ENCODE peak calls at places on chromosome 7, in eight cellular contexts. One of them, this sample, is unnamed.

GRCh38 chr7:48041665-48041995 is 6.3 kb downstream of the C7orf57 start:
- DNase-seq in lower lobe of right lung: no peak
- DNase-seq in spleen: no peak
- DNase-seq in HCT116: no peak
- DNase-seq in lung: no peak
- DNase-seq in stimulated activated CD4-positive, alpha-beta T cell treated with anti-CD3 and anti-CD28 coated beads, Interleukin-12 subunit alpha, Interleukin-12 subunit beta, amount 100 ng/mL, for 4 hours: no peak
- DNase-seq in NCI-H345: no peak
- DNase-seq in left cardiac atrium: no peak
- DNase-seq in this sample: no peak

GRCh38 chr7:1922870-1923236 is 252.8 kb downstream of the ELFN1 start:
- DNase-seq in left cardiac atrium: no peak
- DNase-seq in stimulated activated CD4-positive, alpha-beta T cell treated with anti-CD3 and anti-CD28 coated beads, Interleukin-12 subunit alpha, Interleukin-12 subunit beta, amount 100 ng/mL, for 4 hours: no peak
- DNase-seq in NCI-H345: no peak
- DNase-seq in lung: no peak
- DNase-seq in HCT116: no peak
- DNase-seq in lower lobe of right lung: no peak
- DNase-seq in spleen: no peak
- DNase-seq in this sample: no peak

GRCh38 chr7:143279186-143280098 is 5.3 kb upstream of the TMEM139 start:
- DNase-seq in NCI-H345: no peak
- DNase-seq in lower lobe of right lung: no peak
- DNase-seq in stimulated activated CD4-positive, alpha-beta T cell treated with anti-CD3 and anti-CD28 coated beads, Interleukin-12 subunit alpha, Interleukin-12 subunit beta, amount 100 ng/mL, for 4 hours: no peak
- DNase-seq in HCT116: no peak
- DNase-seq in spleen: no peak
- DNase-seq in left cardiac atrium: no peak
- DNase-seq in lung: peak
- DNase-seq in this sample: no peak

GRCh38 chr7:42082144-42082543 is 154.9 kb downstream of the GLI3 start:
- DNase-seq in HCT116: no peak
- DNase-seq in lower lobe of right lung: no peak
- DNase-seq in lung: no peak
- DNase-seq in NCI-H345: no peak
- DNase-seq in stimulated activated CD4-positive, alpha-beta T cell treated with anti-CD3 and anti-CD28 coated beads, Interleukin-12 subunit alpha, Interleukin-12 subunit beta, amount 100 ng/mL, for 4 hours: no peak
- DNase-seq in left cardiac atrium: no peak
- DNase-seq in spleen: no peak
- DNase-seq in this sample: no peak

GRCh38 chr7:50488379-50488778 is 38.2 kb upstream of the FIGNL1 start:
- DNase-seq in NCI-H345: no peak
- DNase-seq in stimulated activated CD4-positive, alpha-beta T cell treated with anti-CD3 and anti-CD28 coated beads, Interleukin-12 subunit alpha, Interleukin-12 subunit beta, amount 100 ng/mL, for 4 hours: no peak
- DNase-seq in HCT116: no peak
- DNase-seq in lung: no peak
- DNase-seq in spleen: no peak
- DNase-seq in left cardiac atrium: no peak
- DNase-seq in lower lobe of right lung: no peak
- DNase-seq in this sample: no peak

GRCh38 chr7:142880886-142881505 is 4.5 kb downstream of the TRPV6 start:
- DNase-seq in HCT116: peak
- DNase-seq in stimulated activated CD4-positive, alpha-beta T cell treated with anti-CD3 and anti-CD28 coated beads, Interleukin-12 subunit alpha, Interleukin-12 subunit beta, amount 100 ng/mL, for 4 hours: peak
- DNase-seq in NCI-H345: peak
- DNase-seq in lower lobe of right lung: no peak
- DNase-seq in left cardiac atrium: no peak
- DNase-seq in lung: no peak
- DNase-seq in spleen: no peak
- DNase-seq in this sample: no peak

GRCh38 chr7:157302314-157302711 is 34.5 kb upstream of the DNAJB6 start:
- DNase-seq in lung: peak
- DNase-seq in left cardiac atrium: peak
- DNase-seq in NCI-H345: peak
- DNase-seq in spleen: peak
- DNase-seq in stimulated activated CD4-positive, alpha-beta T cell treated with anti-CD3 and anti-CD28 coated beads, Interleukin-12 subunit alpha, Interleukin-12 subunit beta, amount 100 ng/mL, for 4 hours: peak
- DNase-seq in lower lobe of right lung: peak
- DNase-seq in HCT116: no peak
- DNase-seq in this sample: peak

GRCh38 chr7:1100886-1101579 is 13.1 kb downstream of the GPER1 start:
- DNase-seq in spleen: peak
- DNase-seq in HCT116: no peak
- DNase-seq in left cardiac atrium: no peak
- DNase-seq in lung: no peak
- DNase-seq in stimulated activated CD4-positive, alpha-beta T cell treated with anti-CD3 and anti-CD28 coated beads, Interleukin-12 subunit alpha, Interleukin-12 subunit beta, amount 100 ng/mL, for 4 hours: no peak
- DNase-seq in NCI-H345: no peak
- DNase-seq in lower lobe of right lung: no peak
- DNase-seq in this sample: no peak

GRCh38 chr7:132154248-132154647 is 422.0 kb downstream of the PLXNA4 start:
- DNase-seq in NCI-H345: no peak
- DNase-seq in HCT116: no peak
- DNase-seq in lung: no peak
- DNase-seq in stimulated activated CD4-positive, alpha-beta T cell treated with anti-CD3 and anti-CD28 coated beads, Interleukin-12 subunit alpha, Interleukin-12 subunit beta, amount 100 ng/mL, for 4 hours: no peak
- DNase-seq in spleen: no peak
- DNase-seq in left cardiac atrium: no peak
- DNase-seq in lower lobe of right lung: no peak
- DNase-seq in this sample: no peak

GRCh38 chr7:92609921-92610518 is 19.8 kb upstream of the FAM133B start:
- DNase-seq in left cardiac atrium: no peak
- DNase-seq in lower lobe of right lung: no peak
- DNase-seq in stimulated activated CD4-positive, alpha-beta T cell treated with anti-CD3 and anti-CD28 coated beads, Interleukin-12 subunit alpha, Interleukin-12 subunit beta, amount 100 ng/mL, for 4 hours: no peak
- DNase-seq in spleen: no peak
- DNase-seq in lung: no peak
- DNase-seq in HCT116: no peak
- DNase-seq in NCI-H345: peak
- DNase-seq in this sample: no peak

GRCh38 chr7:33604015-33604414 is 301.3 kb upstream of the BMPER start:
- DNase-seq in lung: no peak
- DNase-seq in spleen: no peak
- DNase-seq in stimulated activated CD4-positive, alpha-beta T cell treated with anti-CD3 and anti-CD28 coated beads, Interleukin-12 subunit alpha, Interleukin-12 subunit beta, amount 100 ng/mL, for 4 hours: no peak
- DNase-seq in HCT116: no peak
- DNase-seq in NCI-H345: no peak
- DNase-seq in lower lobe of right lung: no peak
- DNase-seq in left cardiac atrium: no peak
- DNase-seq in this sample: no peak

GRCh38 chr7:4010923-4011656 is 671.0 kb upstream of the FOXK1 start:
- DNase-seq in lung: no peak
- DNase-seq in spleen: peak
- DNase-seq in left cardiac atrium: no peak
- DNase-seq in stimulated activated CD4-positive, alpha-beta T cell treated with anti-CD3 and anti-CD28 coated beads, Interleukin-12 subunit alpha, Interleukin-12 subunit beta, amount 100 ng/mL, for 4 hours: no peak
- DNase-seq in HCT116: no peak
- DNase-seq in NCI-H345: no peak
- DNase-seq in lower lobe of right lung: no peak
- DNase-seq in this sample: no peak

GRCh38 chr7:1536768-1537630 is 6.5 kb downstream of the MAFK start:
- DNase-seq in HCT116: peak
- DNase-seq in NCI-H345: no peak
- DNase-seq in spleen: peak
- DNase-seq in lung: peak
- DNase-seq in lower lobe of right lung: peak
- DNase-seq in left cardiac atrium: peak
- DNase-seq in stimulated activated CD4-positive, alpha-beta T cell treated with anti-CD3 and anti-CD28 coated beads, Interleukin-12 subunit alpha, Interleukin-12 subunit beta, amount 100 ng/mL, for 4 hours: no peak
- DNase-seq in this sample: peak

GRCh38 chr7:36763084-36763807 is 39.0 kb upstream of the AOAH start:
- DNase-seq in HCT116: no peak
- DNase-seq in lower lobe of right lung: no peak
- DNase-seq in NCI-H345: no peak
- DNase-seq in lung: no peak
- DNase-seq in left cardiac atrium: no peak
- DNase-seq in stimulated activated CD4-positive, alpha-beta T cell treated with anti-CD3 and anti-CD28 coated beads, Interleukin-12 subunit alpha, Interleukin-12 subunit beta, amount 100 ng/mL, for 4 hours: no peak
- DNase-seq in spleen: no peak
- DNase-seq in this sample: no peak

GRCh38 chr7:134885967-134886352 is 100.3 kb upstream of the AGBL3 start:
- DNase-seq in spleen: no peak
- DNase-seq in NCI-H345: no peak
- DNase-seq in HCT116: no peak
- DNase-seq in lower lobe of right lung: no peak
- DNase-seq in stimulated activated CD4-positive, alpha-beta T cell treated with anti-CD3 and anti-CD28 coated beads, Interleukin-12 subunit alpha, Interleukin-12 subunit beta, amount 100 ng/mL, for 4 hours: no peak
- DNase-seq in left cardiac atrium: no peak
- DNase-seq in lung: no peak
- DNase-seq in this sample: no peak

GRCh38 chr7:43880596-43880995 is 11.3 kb upstream of the MRPS24 start:
- DNase-seq in NCI-H345: no peak
- DNase-seq in lower lobe of right lung: no peak
- DNase-seq in left cardiac atrium: no peak
- DNase-seq in spleen: no peak
- DNase-seq in lung: no peak
- DNase-seq in HCT116: no peak
- DNase-seq in stimulated activated CD4-positive, alpha-beta T cell treated with anti-CD3 and anti-CD28 coated beads, Interleukin-12 subunit alpha, Interleukin-12 subunit beta, amount 100 ng/mL, for 4 hours: no peak
- DNase-seq in this sample: no peak

GRCh38 chr7:95718556-95719410 is 53.6 kb upstream of the DYNC1I1 start:
- DNase-seq in spleen: no peak
- DNase-seq in left cardiac atrium: no peak
- DNase-seq in NCI-H345: no peak
- DNase-seq in stimulated activated CD4-positive, alpha-beta T cell treated with anti-CD3 and anti-CD28 coated beads, Interleukin-12 subunit alpha, Interleukin-12 subunit beta, amount 100 ng/mL, for 4 hours: no peak
- DNase-seq in lower lobe of right lung: no peak
- DNase-seq in HCT116: peak
- DNase-seq in lung: no peak
- DNase-seq in this sample: no peak

GRCh38 chr7:41816111-41816510 is 113.2 kb upstream of the INHBA start:
- DNase-seq in stimulated activated CD4-positive, alpha-beta T cell treated with anti-CD3 and anti-CD28 coated beads, Interleukin-12 subunit alpha, Interleukin-12 subunit beta, amount 100 ng/mL, for 4 hours: no peak
- DNase-seq in left cardiac atrium: no peak
- DNase-seq in NCI-H345: no peak
- DNase-seq in spleen: no peak
- DNase-seq in lower lobe of right lung: no peak
- DNase-seq in lung: no peak
- DNase-seq in HCT116: no peak
- DNase-seq in this sample: no peak

GRCh38 chr7:2856388-2857169 is 12.5 kb upstream of the GNA12 start:
- DNase-seq in left cardiac atrium: no peak
- DNase-seq in lower lobe of right lung: no peak
- DNase-seq in lung: no peak
- DNase-seq in NCI-H345: peak
- DNase-seq in HCT116: no peak
- DNase-seq in spleen: no peak
- DNase-seq in stimulated activated CD4-positive, alpha-beta T cell treated with anti-CD3 and anti-CD28 coated beads, Interleukin-12 subunit alpha, Interleukin-12 subunit beta, amount 100 ng/mL, for 4 hours: no peak
- DNase-seq in this sample: no peak

GRCh38 chr7:24857623-24858022 is 100.4 kb upstream of the GSDME start:
- DNase-seq in HCT116: no peak
- DNase-seq in stimulated activated CD4-positive, alpha-beta T cell treated with anti-CD3 and anti-CD28 coated beads, Interleukin-12 subunit alpha, Interleukin-12 subunit beta, amount 100 ng/mL, for 4 hours: no peak
- DNase-seq in spleen: no peak
- DNase-seq in lung: no peak
- DNase-seq in left cardiac atrium: no peak
- DNase-seq in lower lobe of right lung: no peak
- DNase-seq in NCI-H345: no peak
- DNase-seq in this sample: no peak

GRCh38 chr7:69860486-69860885 is 262.2 kb downstream of the AUTS2 start:
- DNase-seq in left cardiac atrium: no peak
- DNase-seq in HCT116: no peak
- DNase-seq in spleen: no peak
- DNase-seq in stimulated activated CD4-positive, alpha-beta T cell treated with anti-CD3 and anti-CD28 coated beads, Interleukin-12 subunit alpha, Interleukin-12 subunit beta, amount 100 ng/mL, for 4 hours: no peak
- DNase-seq in NCI-H345: no peak
- DNase-seq in lung: no peak
- DNase-seq in lower lobe of right lung: no peak
- DNase-seq in this sample: no peak

GRCh38 chr7:96832107-96832506 is 122.5 kb upstream of the SEM1 start:
- DNase-seq in left cardiac atrium: no peak
- DNase-seq in HCT116: no peak
- DNase-seq in stimulated activated CD4-positive, alpha-beta T cell treated with anti-CD3 and anti-CD28 coated beads, Interleukin-12 subunit alpha, Interleukin-12 subunit beta, amount 100 ng/mL, for 4 hours: no peak
- DNase-seq in lower lobe of right lung: no peak
- DNase-seq in lung: no peak
- DNase-seq in NCI-H345: no peak
- DNase-seq in spleen: no peak
- DNase-seq in this sample: no peak

GRCh38 chr7:143514995-143515735 is 37.5 kb downstream of the TAS2R41 start:
- DNase-seq in lower lobe of right lung: no peak
- DNase-seq in stimulated activated CD4-positive, alpha-beta T cell treated with anti-CD3 and anti-CD28 coated beads, Interleukin-12 subunit alpha, Interleukin-12 subunit beta, amount 100 ng/mL, for 4 hours: no peak
- DNase-seq in left cardiac atrium: no peak
- DNase-seq in HCT116: no peak
- DNase-seq in NCI-H345: no peak
- DNase-seq in spleen: no peak
- DNase-seq in lung: no peak
- DNase-seq in this sample: no peak

GRCh38 chr7:1705856-1706255 is 35.8 kb downstream of the ELFN1 start:
- DNase-seq in HCT116: no peak
- DNase-seq in lung: no peak
- DNase-seq in lower lobe of right lung: peak
- DNase-seq in NCI-H345: no peak
- DNase-seq in left cardiac atrium: no peak
- DNase-seq in stimulated activated CD4-positive, alpha-beta T cell treated with anti-CD3 and anti-CD28 coated beads, Interleukin-12 subunit alpha, Interleukin-12 subunit beta, amount 100 ng/mL, for 4 hours: no peak
- DNase-seq in spleen: peak
- DNase-seq in this sample: no peak

GRCh38 chr7:100465702-100466311 is 1.7 kb upstream of the SPACDR start:
- DNase-seq in spleen: peak
- DNase-seq in stimulated activated CD4-positive, alpha-beta T cell treated with anti-CD3 and anti-CD28 coated beads, Interleukin-12 subunit alpha, Interleukin-12 subunit beta, amount 100 ng/mL, for 4 hours: no peak
- DNase-seq in NCI-H345: peak
- DNase-seq in lower lobe of right lung: peak
- DNase-seq in left cardiac atrium: peak
- DNase-seq in HCT116: no peak
- DNase-seq in lung: peak
- DNase-seq in this sample: peak

GRCh38 chr7:40697653-40698052 is 562.8 kb downstream of the SUGCT start:
- DNase-seq in lung: no peak
- DNase-seq in HCT116: no peak
- DNase-seq in stimulated activated CD4-positive, alpha-beta T cell treated with anti-CD3 and anti-CD28 coated beads, Interleukin-12 subunit alpha, Interleukin-12 subunit beta, amount 100 ng/mL, for 4 hours: no peak
- DNase-seq in NCI-H345: no peak
- DNase-seq in left cardiac atrium: no peak
- DNase-seq in spleen: no peak
- DNase-seq in lower lobe of right lung: no peak
- DNase-seq in this sample: no peak

GRCh38 chr7:82343-83155 is 109.8 kb upstream of the FAM20C start:
- DNase-seq in HCT116: no peak
- DNase-seq in stimulated activated CD4-positive, alpha-beta T cell treated with anti-CD3 and anti-CD28 coated beads, Interleukin-12 subunit alpha, Interleukin-12 subunit beta, amount 100 ng/mL, for 4 hours: no peak
- DNase-seq in lower lobe of right lung: no peak
- DNase-seq in NCI-H345: no peak
- DNase-seq in spleen: no peak
- DNase-seq in lung: no peak
- DNase-seq in left cardiac atrium: no peak
- DNase-seq in this sample: no peak

GRCh38 chr7:44581426-44581906 is 565 bp downstream of the TMED4 start:
- DNase-seq in HCT116: no peak
- DNase-seq in stimulated activated CD4-positive, alpha-beta T cell treated with anti-CD3 and anti-CD28 coated beads, Interleukin-12 subunit alpha, Interleukin-12 subunit beta, amount 100 ng/mL, for 4 hours: peak
- DNase-seq in left cardiac atrium: peak
- DNase-seq in lung: no peak
- DNase-seq in spleen: no peak
- DNase-seq in NCI-H345: no peak
- DNase-seq in lower lobe of right lung: no peak
- DNase-seq in this sample: peak

GRCh38 chr7:17599733-17600685 is 301.6 kb downstream of the AHR start:
- DNase-seq in stimulated activated CD4-positive, alpha-beta T cell treated with anti-CD3 and anti-CD28 coated beads, Interleukin-12 subunit alpha, Interleukin-12 subunit beta, amount 100 ng/mL, for 4 hours: no peak
- DNase-seq in lung: no peak
- DNase-seq in lower lobe of right lung: no peak
- DNase-seq in left cardiac atrium: no peak
- DNase-seq in HCT116: no peak
- DNase-seq in spleen: no peak
- DNase-seq in NCI-H345: no peak
- DNase-seq in this sample: no peak

GRCh38 chr7:12623885-12624498 is 53.5 kb downstream of the SCIN start:
- DNase-seq in HCT116: peak
- DNase-seq in left cardiac atrium: no peak
- DNase-seq in stimulated activated CD4-positive, alpha-beta T cell treated with anti-CD3 and anti-CD28 coated beads, Interleukin-12 subunit alpha, Interleukin-12 subunit beta, amount 100 ng/mL, for 4 hours: no peak
- DNase-seq in spleen: no peak
- DNase-seq in NCI-H345: peak
- DNase-seq in lower lobe of right lung: no peak
- DNase-seq in lung: no peak
- DNase-seq in this sample: no peak

GRCh38 chr7:127995866-127996215 is 35.4 kb downstream of the LRRC4 start:
- DNase-seq in HCT116: no peak
- DNase-seq in lung: no peak
- DNase-seq in stimulated activated CD4-positive, alpha-beta T cell treated with anti-CD3 and anti-CD28 coated beads, Interleukin-12 subunit alpha, Interleukin-12 subunit beta, amount 100 ng/mL, for 4 hours: no peak
- DNase-seq in left cardiac atrium: no peak
- DNase-seq in lower lobe of right lung: no peak
- DNase-seq in NCI-H345: no peak
- DNase-seq in spleen: peak
- DNase-seq in this sample: no peak

GRCh38 chr7:22389892-22390291 is 32.9 kb upstream of the RAPGEF5 start:
- DNase-seq in spleen: no peak
- DNase-seq in HCT116: no peak
- DNase-seq in lung: no peak
- DNase-seq in stimulated activated CD4-positive, alpha-beta T cell treated with anti-CD3 and anti-CD28 coated beads, Interleukin-12 subunit alpha, Interleukin-12 subunit beta, amount 100 ng/mL, for 4 hours: no peak
- DNase-seq in lower lobe of right lung: no peak
- DNase-seq in left cardiac atrium: no peak
- DNase-seq in NCI-H345: no peak
- DNase-seq in this sample: no peak

GRCh38 chr7:119737390-119737789 is 535.6 kb upstream of the KCND2 start:
- DNase-seq in lung: no peak
- DNase-seq in NCI-H345: no peak
- DNase-seq in HCT116: no peak
- DNase-seq in stimulated activated CD4-positive, alpha-beta T cell treated with anti-CD3 and anti-CD28 coated beads, Interleukin-12 subunit alpha, Interleukin-12 subunit beta, amount 100 ng/mL, for 4 hours: no peak
- DNase-seq in spleen: no peak
- DNase-seq in left cardiac atrium: no peak
- DNase-seq in lower lobe of right lung: no peak
- DNase-seq in this sample: no peak

GRCh38 chr7:111937164-111937563 is 269.0 kb downstream of the DOCK4 start:
- DNase-seq in HCT116: no peak
- DNase-seq in left cardiac atrium: no peak
- DNase-seq in NCI-H345: no peak
- DNase-seq in lung: no peak
- DNase-seq in lower lobe of right lung: no peak
- DNase-seq in spleen: no peak
- DNase-seq in stimulated activated CD4-positive, alpha-beta T cell treated with anti-CD3 and anti-CD28 coated beads, Interleukin-12 subunit alpha, Interleukin-12 subunit beta, amount 100 ng/mL, for 4 hours: no peak
- DNase-seq in this sample: no peak

This sample was measured in colonic mucosa.